ENCODE peak calls at places on chromosomes 4 and X, in six cellular contexts. One of them, this sample, is unnamed.

GRCh38 chr4:150385606-150386005 is 196.3 kb upstream of the MAB21L2 start:
- DNase-seq in fibroblast of lung: peak
- DNase-seq in CD4-positive, alpha-beta T cell: no peak
- DNase-seq in AG09319: peak
- DNase-seq in WTC11: no peak
- DNase-seq in tibial artery: peak
- DNase-seq in this sample: peak

GRCh38 chrX:123731987-123732678 is 719 bp downstream of the THOC2 start:
- DNase-seq in fibroblast of lung: peak
- DNase-seq in CD4-positive, alpha-beta T cell: no peak
- DNase-seq in AG09319: no peak
- DNase-seq in WTC11: peak
- DNase-seq in tibial artery: no peak
- DNase-seq in this sample: no peak

GRCh38 chr4:122861544-122861943 is 34.9 kb downstream of the FGF2 start:
- DNase-seq in fibroblast of lung: no peak
- DNase-seq in CD4-positive, alpha-beta T cell: no peak
- DNase-seq in AG09319: no peak
- DNase-seq in WTC11: no peak
- DNase-seq in tibial artery: no peak
- DNase-seq in this sample: no peak

GRCh38 chrX:124086411-124086810 is 124.9 kb downstream of the STAG2 start:
- DNase-seq in fibroblast of lung: no peak
- DNase-seq in CD4-positive, alpha-beta T cell: peak
- DNase-seq in AG09319: no peak
- DNase-seq in WTC11: no peak
- DNase-seq in tibial artery: no peak
- DNase-seq in this sample: no peak

GRCh38 chr4:122107680-122108079 is 44.5 kb upstream of the BLTP1 start:
- DNase-seq in fibroblast of lung: no peak
- DNase-seq in CD4-positive, alpha-beta T cell: no peak
- DNase-seq in AG09319: no peak
- DNase-seq in WTC11: no peak
- DNase-seq in tibial artery: no peak
- DNase-seq in this sample: no peak

GRCh38 chr4:151658959-151659593 is 101.7 kb downstream of the GATB start:
- DNase-seq in fibroblast of lung: peak
- DNase-seq in CD4-positive, alpha-beta T cell: no peak
- DNase-seq in AG09319: no peak
- DNase-seq in WTC11: no peak
- DNase-seq in tibial artery: no peak
- DNase-seq in this sample: no peak

GRCh38 chr4:185817403-185817818 is 5.4 kb upstream of the SORBS2 start:
- DNase-seq in fibroblast of lung: no peak
- DNase-seq in CD4-positive, alpha-beta T cell: no peak
- DNase-seq in AG09319: no peak
- DNase-seq in WTC11: no peak
- DNase-seq in tibial artery: no peak
- DNase-seq in this sample: no peak

GRCh38 chrX:56232221-56233082 is at the start of gene KLF8:
- DNase-seq in fibroblast of lung: peak
- DNase-seq in CD4-positive, alpha-beta T cell: peak
- DNase-seq in AG09319: no peak
- DNase-seq in WTC11: peak
- DNase-seq in tibial artery: peak
- DNase-seq in this sample: peak

GRCh38 chr4:109969087-109969486 is 56.4 kb downstream of the EGF start:
- DNase-seq in fibroblast of lung: no peak
- DNase-seq in CD4-positive, alpha-beta T cell: no peak
- DNase-seq in AG09319: no peak
- DNase-seq in WTC11: no peak
- DNase-seq in tibial artery: no peak
- DNase-seq in this sample: no peak

GRCh38 chr4:186887211-186887785 is 163.6 kb upstream of the FAT1 start:
- DNase-seq in fibroblast of lung: no peak
- DNase-seq in CD4-positive, alpha-beta T cell: no peak
- DNase-seq in AG09319: no peak
- DNase-seq in WTC11: no peak
- DNase-seq in tibial artery: no peak
- DNase-seq in this sample: no peak

GRCh38 chr4:38132140-38132673 is 172.0 kb downstream of the PTTG2 start:
- DNase-seq in fibroblast of lung: peak
- DNase-seq in CD4-positive, alpha-beta T cell: peak
- DNase-seq in AG09319: peak
- DNase-seq in WTC11: no peak
- DNase-seq in tibial artery: peak
- DNase-seq in this sample: peak

GRCh38 chrX:137563681-137564651 is 2.0 kb upstream of the ZIC3 start:
- DNase-seq in fibroblast of lung: no peak
- DNase-seq in CD4-positive, alpha-beta T cell: no peak
- DNase-seq in AG09319: no peak
- DNase-seq in WTC11: peak
- DNase-seq in tibial artery: no peak
- DNase-seq in this sample: no peak

GRCh38 chrX:140477987-140478386 is 26.9 kb downstream of the SOX3 start:
- DNase-seq in fibroblast of lung: no peak
- DNase-seq in CD4-positive, alpha-beta T cell: no peak
- DNase-seq in AG09319: no peak
- DNase-seq in WTC11: peak
- DNase-seq in tibial artery: no peak
- DNase-seq in this sample: no peak

GRCh38 chr4:54929459-54929858 is 195.9 kb downstream of the KDR start:
- DNase-seq in fibroblast of lung: no peak
- DNase-seq in CD4-positive, alpha-beta T cell: no peak
- DNase-seq in AG09319: no peak
- DNase-seq in WTC11: no peak
- DNase-seq in tibial artery: no peak
- DNase-seq in this sample: no peak

GRCh38 chr4:68518889-68519288 is 57.2 kb downstream of the UGT2B17 start:
- DNase-seq in fibroblast of lung: no peak
- DNase-seq in CD4-positive, alpha-beta T cell: no peak
- DNase-seq in AG09319: no peak
- DNase-seq in WTC11: no peak
- DNase-seq in tibial artery: no peak
- DNase-seq in this sample: no peak

GRCh38 chrX:104195489-104196084 is 29.3 kb downstream of the FAM199X start:
- DNase-seq in fibroblast of lung: peak
- DNase-seq in CD4-positive, alpha-beta T cell: no peak
- DNase-seq in AG09319: no peak
- DNase-seq in WTC11: no peak
- DNase-seq in tibial artery: no peak
- DNase-seq in this sample: no peak

DNA sequence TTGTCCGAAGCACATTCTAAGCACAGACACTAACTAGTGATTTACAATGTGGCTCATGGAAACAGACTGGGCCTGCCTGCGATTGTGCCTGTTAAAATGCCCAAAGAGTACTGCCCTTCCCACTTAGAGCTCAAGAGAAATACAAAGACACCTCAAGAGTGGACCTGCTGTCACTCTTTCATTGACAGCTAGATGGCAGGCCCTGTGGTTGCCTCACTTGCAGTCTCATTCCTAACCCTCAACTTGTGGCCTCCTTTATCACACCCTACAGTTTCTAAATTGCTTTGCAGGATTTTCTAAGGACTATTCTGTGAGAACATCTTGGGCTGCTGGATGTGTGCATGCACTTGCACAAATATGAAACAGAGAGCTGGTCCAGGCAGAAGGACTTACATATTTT is 331.0 kb upstream of the EMCN start:
- DNase-seq in fibroblast of lung: no peak
- DNase-seq in CD4-positive, alpha-beta T cell: no peak
- DNase-seq in AG09319: no peak
- DNase-seq in WTC11: peak
- DNase-seq in tibial artery: no peak
- DNase-seq in this sample: no peak
- TF ChIP-seq CTCF in fibroblast of lung: no peak
- TF ChIP-seq CTCF in CD4-positive, alpha-beta T cell: no peak
- TF ChIP-seq CTCF in AG09319: no peak
- TF ChIP-seq CTCF in WTC11: no peak
- TF ChIP-seq CTCF in tibial artery: peak
- TF ChIP-seq CTCF in this sample: no peak

DNA sequence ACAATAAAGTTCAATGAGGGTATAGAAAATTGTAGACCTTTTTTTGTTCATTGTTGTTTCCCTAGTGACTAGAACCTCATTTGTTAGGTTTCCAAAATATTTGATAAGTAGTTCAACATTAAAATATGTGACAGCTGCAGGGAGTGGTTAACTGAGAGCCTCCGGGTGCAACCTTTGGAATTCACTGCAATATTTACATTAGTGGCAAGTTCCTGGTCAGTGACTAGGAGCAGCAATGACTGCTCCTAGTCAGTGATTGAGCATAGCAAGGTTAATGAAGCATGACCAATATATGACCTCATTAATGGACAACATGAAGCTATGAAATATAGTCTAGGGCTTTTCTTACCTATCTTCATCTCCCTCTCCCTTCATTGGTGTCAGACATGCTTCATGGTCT is 65.8 kb upstream of the FAM47A start:
- DNase-seq in fibroblast of lung: no peak
- DNase-seq in CD4-positive, alpha-beta T cell: no peak
- DNase-seq in AG09319: no peak
- DNase-seq in WTC11: no peak
- DNase-seq in tibial artery: no peak
- DNase-seq in this sample: no peak
- TF ChIP-seq CTCF in fibroblast of lung: no peak
- TF ChIP-seq CTCF in CD4-positive, alpha-beta T cell: no peak
- TF ChIP-seq CTCF in AG09319: no peak
- TF ChIP-seq CTCF in WTC11: no peak
- TF ChIP-seq CTCF in tibial artery: no peak
- TF ChIP-seq CTCF in this sample: no peak

DNA sequence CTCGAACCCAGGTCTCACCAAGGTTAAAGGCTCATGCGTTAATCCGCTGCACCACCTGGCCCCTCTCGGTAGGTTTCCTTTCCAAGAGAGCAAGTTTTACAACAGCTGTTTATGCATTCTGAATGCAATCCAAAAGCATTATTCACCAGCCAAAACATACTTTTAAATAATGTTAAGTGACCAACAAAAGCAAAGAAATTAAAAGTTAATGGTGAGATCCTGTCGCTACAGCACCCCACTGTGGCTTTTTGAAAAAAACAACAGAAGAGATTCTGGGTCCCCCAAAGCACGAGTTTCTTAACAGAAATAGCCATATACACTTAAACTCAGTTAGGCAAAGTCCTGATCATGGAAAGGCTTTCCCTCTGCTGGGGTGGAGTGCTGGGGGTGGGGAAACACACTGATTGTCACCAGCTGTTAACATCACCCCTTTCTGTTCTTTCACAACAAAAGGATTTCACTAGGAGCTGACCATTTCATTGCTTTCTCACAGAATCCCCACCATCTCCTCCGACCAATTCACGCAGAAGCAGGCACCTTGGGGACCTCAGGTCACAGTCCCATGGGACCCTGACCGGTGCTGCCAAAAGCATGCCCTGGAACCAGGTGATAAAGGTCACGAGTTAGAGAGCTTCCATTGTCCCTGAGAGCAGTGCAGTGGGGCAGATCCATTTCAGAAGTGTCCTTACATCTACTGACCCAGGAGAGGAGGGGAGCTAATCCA is 51.2 kb downstream of the ZNF827 start:
- DNase-seq in fibroblast of lung: peak
- DNase-seq in CD4-positive, alpha-beta T cell: no peak
- DNase-seq in AG09319: peak
- DNase-seq in WTC11: no peak
- DNase-seq in tibial artery: peak
- DNase-seq in this sample: no peak
- TF ChIP-seq CTCF in fibroblast of lung: peak
- TF ChIP-seq CTCF in CD4-positive, alpha-beta T cell: no peak
- TF ChIP-seq CTCF in AG09319: peak
- TF ChIP-seq CTCF in WTC11: no peak
- TF ChIP-seq CTCF in tibial artery: peak
- TF ChIP-seq CTCF in this sample: no peak

DNA sequence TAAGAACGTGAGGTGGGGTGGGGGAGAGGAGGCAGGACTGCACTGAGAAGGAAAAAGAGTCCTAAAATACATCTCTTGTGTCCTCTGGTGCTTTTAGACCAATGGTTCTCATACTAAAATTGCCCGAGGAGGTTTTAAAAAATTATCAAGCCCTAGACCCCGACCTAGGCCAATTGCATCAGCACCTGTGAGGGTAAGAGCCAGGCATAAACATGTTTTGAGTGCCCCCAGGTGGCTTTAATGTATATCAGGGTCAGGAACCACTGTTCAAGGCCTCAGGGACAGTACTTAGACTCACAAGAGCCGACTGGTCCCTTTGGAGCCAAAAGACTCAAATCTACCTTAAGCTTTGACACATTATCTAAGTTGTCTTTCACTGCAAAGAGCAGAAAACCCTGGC is 37.5 kb upstream of the TMEM150C start:
- DNase-seq in fibroblast of lung: no peak
- DNase-seq in CD4-positive, alpha-beta T cell: no peak
- DNase-seq in AG09319: no peak
- DNase-seq in WTC11: peak
- DNase-seq in tibial artery: no peak
- DNase-seq in this sample: no peak
- TF ChIP-seq CTCF in fibroblast of lung: no peak
- TF ChIP-seq CTCF in CD4-positive, alpha-beta T cell: no peak
- TF ChIP-seq CTCF in AG09319: no peak
- TF ChIP-seq CTCF in WTC11: no peak
- TF ChIP-seq CTCF in tibial artery: no peak
- TF ChIP-seq CTCF in this sample: no peak

GRCh38 chr4:7850489-7850888 is 89.2 kb downstream of the AFAP1 start:
- DNase-seq in fibroblast of lung: no peak
- DNase-seq in CD4-positive, alpha-beta T cell: no peak
- DNase-seq in AG09319: no peak
- DNase-seq in WTC11: peak
- DNase-seq in tibial artery: no peak
- DNase-seq in this sample: peak
- TF ChIP-seq CTCF in fibroblast of lung: no peak
- TF ChIP-seq CTCF in CD4-positive, alpha-beta T cell: no peak
- TF ChIP-seq CTCF in AG09319: no peak
- TF ChIP-seq CTCF in WTC11: peak
- TF ChIP-seq CTCF in tibial artery: no peak
- TF ChIP-seq CTCF in this sample: no peak

DNA sequence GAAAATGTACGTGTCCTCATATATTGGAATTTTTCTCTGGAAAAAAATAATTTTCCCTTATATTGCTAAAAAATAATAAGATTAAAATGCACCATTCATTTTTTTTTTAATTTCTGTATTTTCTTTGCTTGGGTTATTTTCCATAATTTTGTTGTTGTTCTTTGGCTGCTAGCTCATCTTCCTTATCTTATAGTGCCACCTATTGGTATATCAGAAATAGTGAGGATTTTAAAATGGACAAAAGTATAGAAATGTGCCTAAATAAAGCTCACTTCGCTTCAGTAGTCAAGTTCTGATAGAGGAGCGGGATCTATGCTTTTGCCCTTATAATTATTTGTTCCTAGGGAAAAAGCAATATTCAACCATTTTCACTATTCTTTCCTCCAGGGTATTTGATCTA is 134.8 kb downstream of the NAP1L3 start:
- DNase-seq in fibroblast of lung: no peak
- DNase-seq in CD4-positive, alpha-beta T cell: no peak
- DNase-seq in AG09319: no peak
- DNase-seq in WTC11: no peak
- DNase-seq in tibial artery: no peak
- DNase-seq in this sample: no peak
- TF ChIP-seq CTCF in fibroblast of lung: no peak
- TF ChIP-seq CTCF in CD4-positive, alpha-beta T cell: no peak
- TF ChIP-seq CTCF in AG09319: peak
- TF ChIP-seq CTCF in WTC11: peak
- TF ChIP-seq CTCF in tibial artery: peak
- TF ChIP-seq CTCF in this sample: no peak

This sample was measured in lower leg skin.